ENCODE peak calls at places on chromosome X, in nine cellular contexts. One of them, this sample, is unnamed.

GRCh38 chrX:129665916-129666644 is 11.3 kb upstream of the APLN start:
- DNase-seq in CD4-positive, alpha-beta memory T cell: no peak
- DNase-seq in M059J: peak; percentile 95
- DNase-seq in amniotic epithelial cell: peak; percentile 65
- DNase-seq in endodermal cell: peak; percentile 73
- DNase-seq in T-helper 2 cell: no peak
- DNase-seq in A172: peak; percentile 73
- DNase-seq in posterior vena cava: no peak
- DNase-seq in memory B cell: no peak
- DNase-seq in this sample: peak; percentile 65

GRCh38 chrX:115068896-115069295 is 51.5 kb upstream of the IL13RA2 start:
- DNase-seq in CD4-positive, alpha-beta memory T cell: no peak
- DNase-seq in M059J: no peak
- DNase-seq in amniotic epithelial cell: no peak
- DNase-seq in endodermal cell: no peak
- DNase-seq in T-helper 2 cell: no peak
- DNase-seq in A172: no peak
- DNase-seq in posterior vena cava: peak; percentile 74
- DNase-seq in memory B cell: no peak
- DNase-seq in this sample: peak; percentile 8

GRCh38 chrX:57282568-57282967 is 3.9 kb upstream of the FAAH2 start:
- DNase-seq in CD4-positive, alpha-beta memory T cell: peak; percentile 51
- DNase-seq in M059J: peak; percentile 0
- DNase-seq in amniotic epithelial cell: no peak
- DNase-seq in endodermal cell: no peak
- DNase-seq in T-helper 2 cell: no peak
- DNase-seq in A172: no peak
- DNase-seq in posterior vena cava: no peak
- DNase-seq in memory B cell: no peak
- DNase-seq in this sample: no peak

GRCh38 chrX:79300821-79301220 is 66.3 kb downstream of the ITM2A start:
- DNase-seq in CD4-positive, alpha-beta memory T cell: no peak
- DNase-seq in M059J: no peak
- DNase-seq in amniotic epithelial cell: no peak
- DNase-seq in endodermal cell: no peak
- DNase-seq in T-helper 2 cell: no peak
- DNase-seq in A172: no peak
- DNase-seq in posterior vena cava: no peak
- DNase-seq in memory B cell: no peak
- DNase-seq in this sample: no peak

GRCh38 chrX:140765043-140765784 is 55.7 kb downstream of the LINC00632 start:
- DNase-seq in CD4-positive, alpha-beta memory T cell: no peak
- DNase-seq in M059J: peak; percentile 50
- DNase-seq in amniotic epithelial cell: peak; percentile 56
- DNase-seq in endodermal cell: peak; percentile 61
- DNase-seq in T-helper 2 cell: no peak
- DNase-seq in A172: no peak
- DNase-seq in posterior vena cava: no peak
- DNase-seq in memory B cell: no peak
- DNase-seq in this sample: peak; percentile 8

GRCh38 chrX:137748827-137749226 is 182.9 kb downstream of the ZIC3 start:
- DNase-seq in CD4-positive, alpha-beta memory T cell: no peak
- DNase-seq in M059J: no peak
- DNase-seq in amniotic epithelial cell: no peak
- DNase-seq in endodermal cell: peak; percentile 51
- DNase-seq in T-helper 2 cell: no peak
- DNase-seq in A172: no peak
- DNase-seq in posterior vena cava: no peak
- DNase-seq in memory B cell: no peak
- DNase-seq in this sample: no peak

GRCh38 chrX:9865804-9866471 is 79.7 kb downstream of the SHROOM2 start:
- DNase-seq in CD4-positive, alpha-beta memory T cell: no peak
- DNase-seq in M059J: peak; percentile 32
- DNase-seq in amniotic epithelial cell: peak; percentile 72
- DNase-seq in endodermal cell: no peak
- DNase-seq in T-helper 2 cell: no peak
- DNase-seq in A172: peak; percentile 68
- DNase-seq in posterior vena cava: no peak
- DNase-seq in memory B cell: no peak
- DNase-seq in this sample: peak; percentile 66

GRCh38 chrX:145825896-145826295 is 8.3 kb downstream of the SLITRK2 start:
- DNase-seq in CD4-positive, alpha-beta memory T cell: no peak
- DNase-seq in M059J: peak; percentile 7
- DNase-seq in amniotic epithelial cell: no peak
- DNase-seq in endodermal cell: peak; percentile 44
- DNase-seq in T-helper 2 cell: no peak
- DNase-seq in A172: peak; percentile 3
- DNase-seq in posterior vena cava: no peak
- DNase-seq in memory B cell: no peak
- DNase-seq in this sample: peak; percentile 15

GRCh38 chrX:43225626-43226328 is 430.3 kb upstream of the MAOA start:
- DNase-seq in CD4-positive, alpha-beta memory T cell: no peak
- DNase-seq in M059J: no peak
- DNase-seq in amniotic epithelial cell: no peak
- DNase-seq in endodermal cell: no peak
- DNase-seq in T-helper 2 cell: no peak
- DNase-seq in A172: no peak
- DNase-seq in posterior vena cava: no peak
- DNase-seq in memory B cell: no peak
- DNase-seq in this sample: no peak

GRCh38 chrX:101206471-101206870 is 13.1 kb upstream of the DRP2 start:
- DNase-seq in CD4-positive, alpha-beta memory T cell: peak; percentile 9
- DNase-seq in M059J: peak; percentile 60
- DNase-seq in amniotic epithelial cell: peak; percentile 61
- DNase-seq in endodermal cell: no peak
- DNase-seq in T-helper 2 cell: no peak
- DNase-seq in A172: peak; percentile 11
- DNase-seq in posterior vena cava: no peak
- DNase-seq in memory B cell: no peak
- DNase-seq in this sample: peak; percentile 28

GRCh38 chrX:107710617-107711391 is 64.8 kb downstream of the TSC22D3 start:
- DNase-seq in CD4-positive, alpha-beta memory T cell: peak; percentile 93
- DNase-seq in M059J: peak; percentile 98
- DNase-seq in amniotic epithelial cell: peak; percentile 98
- DNase-seq in endodermal cell: peak; percentile 73
- DNase-seq in T-helper 2 cell: peak; percentile 38
- DNase-seq in A172: peak; percentile 54
- DNase-seq in posterior vena cava: no peak
- DNase-seq in memory B cell: peak; percentile 59
- DNase-seq in this sample: peak; percentile 44

GRCh38 chrX:147800663-147801062 is 111.1 kb upstream of the FMR1 start:
- DNase-seq in CD4-positive, alpha-beta memory T cell: no peak
- DNase-seq in M059J: no peak
- DNase-seq in amniotic epithelial cell: no peak
- DNase-seq in endodermal cell: no peak
- DNase-seq in T-helper 2 cell: no peak
- DNase-seq in A172: no peak
- DNase-seq in posterior vena cava: no peak
- DNase-seq in memory B cell: no peak
- DNase-seq in this sample: no peak

GRCh38 chrX:16992902-16993301 is 46.4 kb downstream of the REPS2 start:
- DNase-seq in CD4-positive, alpha-beta memory T cell: no peak
- DNase-seq in M059J: no peak
- DNase-seq in amniotic epithelial cell: no peak
- DNase-seq in endodermal cell: no peak
- DNase-seq in T-helper 2 cell: no peak
- DNase-seq in A172: no peak
- DNase-seq in posterior vena cava: no peak
- DNase-seq in memory B cell: no peak
- DNase-seq in this sample: no peak

GRCh38 chrX:112211459-112211858 is 128.9 kb upstream of the TRPC5 start:
- DNase-seq in CD4-positive, alpha-beta memory T cell: no peak
- DNase-seq in M059J: peak; percentile 82
- DNase-seq in amniotic epithelial cell: no peak
- DNase-seq in endodermal cell: no peak
- DNase-seq in T-helper 2 cell: no peak
- DNase-seq in A172: no peak
- DNase-seq in posterior vena cava: no peak
- DNase-seq in memory B cell: no peak
- DNase-seq in this sample: no peak

GRCh38 chrX:70423937-70424336 is 823 bp downstream of the GDPD2 start:
- DNase-seq in CD4-positive, alpha-beta memory T cell: no peak
- DNase-seq in M059J: no peak
- DNase-seq in amniotic epithelial cell: no peak
- DNase-seq in endodermal cell: no peak
- DNase-seq in T-helper 2 cell: no peak
- DNase-seq in A172: no peak
- DNase-seq in posterior vena cava: no peak
- DNase-seq in memory B cell: no peak
- DNase-seq in this sample: no peak

GRCh38 chrX:46831620-46832327 is 5.1 kb upstream of the RP2 start:
- DNase-seq in CD4-positive, alpha-beta memory T cell: no peak
- DNase-seq in M059J: peak; percentile 53
- DNase-seq in amniotic epithelial cell: no peak
- DNase-seq in endodermal cell: no peak
- DNase-seq in T-helper 2 cell: no peak
- DNase-seq in A172: peak; percentile 1
- DNase-seq in posterior vena cava: no peak
- DNase-seq in memory B cell: no peak
- DNase-seq in this sample: no peak

GRCh38 chrX:105314468-105314867 is 94.0 kb upstream of the TEX13A start:
- DNase-seq in CD4-positive, alpha-beta memory T cell: no peak
- DNase-seq in M059J: no peak
- DNase-seq in amniotic epithelial cell: peak; percentile 69
- DNase-seq in endodermal cell: no peak
- DNase-seq in T-helper 2 cell: no peak
- DNase-seq in A172: no peak
- DNase-seq in posterior vena cava: no peak
- DNase-seq in memory B cell: no peak
- DNase-seq in this sample: no peak

GRCh38 chrX:49291615-49292337 is 11.7 kb upstream of the GAGE10 start:
- DNase-seq in CD4-positive, alpha-beta memory T cell: peak; percentile 56
- DNase-seq in M059J: peak; percentile 53
- DNase-seq in amniotic epithelial cell: peak; percentile 41
- DNase-seq in endodermal cell: peak; percentile 92
- DNase-seq in T-helper 2 cell: peak; percentile 49
- DNase-seq in A172: peak; percentile 47
- DNase-seq in posterior vena cava: peak; percentile 85
- DNase-seq in memory B cell: peak; percentile 53
- DNase-seq in this sample: peak; percentile 64

GRCh38 chrX:31845003-31845402 is 773.2 kb upstream of the FTHL17 start:
- DNase-seq in CD4-positive, alpha-beta memory T cell: no peak
- DNase-seq in M059J: no peak
- DNase-seq in amniotic epithelial cell: no peak
- DNase-seq in endodermal cell: no peak
- DNase-seq in T-helper 2 cell: no peak
- DNase-seq in A172: peak; percentile 11
- DNase-seq in posterior vena cava: no peak
- DNase-seq in memory B cell: no peak
- DNase-seq in this sample: no peak

GRCh38 chrX:139298437-139298836 is 232.1 kb upstream of the F9 start:
- DNase-seq in CD4-positive, alpha-beta memory T cell: no peak
- DNase-seq in M059J: no peak
- DNase-seq in amniotic epithelial cell: no peak
- DNase-seq in endodermal cell: no peak
- DNase-seq in T-helper 2 cell: no peak
- DNase-seq in A172: no peak
- DNase-seq in posterior vena cava: no peak
- DNase-seq in memory B cell: no peak
- DNase-seq in this sample: no peak

GRCh38 chrX:143754183-143754582 is 33.6 kb upstream of the SPANXN2 start:
- DNase-seq in CD4-positive, alpha-beta memory T cell: no peak
- DNase-seq in M059J: no peak
- DNase-seq in amniotic epithelial cell: no peak
- DNase-seq in endodermal cell: no peak
- DNase-seq in T-helper 2 cell: no peak
- DNase-seq in A172: no peak
- DNase-seq in posterior vena cava: no peak
- DNase-seq in memory B cell: no peak
- DNase-seq in this sample: no peak

GRCh38 chrX:154751121-154751668 is 318 bp upstream of the GAB3 start:
- DNase-seq in CD4-positive, alpha-beta memory T cell: no peak
- DNase-seq in M059J: no peak
- DNase-seq in amniotic epithelial cell: no peak
- DNase-seq in endodermal cell: peak; percentile 46
- DNase-seq in T-helper 2 cell: peak; percentile 20
- DNase-seq in A172: no peak
- DNase-seq in posterior vena cava: no peak
- DNase-seq in memory B cell: no peak
- DNase-seq in this sample: no peak

GRCh38 chrX:151346931-151347543 is 50.0 kb upstream of the VMA21 start:
- DNase-seq in CD4-positive, alpha-beta memory T cell: no peak
- DNase-seq in M059J: no peak
- DNase-seq in amniotic epithelial cell: no peak
- DNase-seq in endodermal cell: no peak
- DNase-seq in T-helper 2 cell: no peak
- DNase-seq in A172: no peak
- DNase-seq in posterior vena cava: no peak
- DNase-seq in memory B cell: no peak
- DNase-seq in this sample: no peak

GRCh38 chrX:129359269-129359668 is 164.0 kb downstream of the SMARCA1 start:
- DNase-seq in CD4-positive, alpha-beta memory T cell: no peak
- DNase-seq in M059J: peak; percentile 46
- DNase-seq in amniotic epithelial cell: peak; percentile 1
- DNase-seq in endodermal cell: no peak
- DNase-seq in T-helper 2 cell: no peak
- DNase-seq in A172: peak; percentile 8
- DNase-seq in posterior vena cava: no peak
- DNase-seq in memory B cell: no peak
- DNase-seq in this sample: no peak

GRCh38 chrX:63434665-63435064 is 83.5 kb upstream of the SPIN4 start:
- DNase-seq in CD4-positive, alpha-beta memory T cell: no peak
- DNase-seq in M059J: peak; percentile 94
- DNase-seq in amniotic epithelial cell: peak; percentile 83
- DNase-seq in endodermal cell: peak; percentile 53
- DNase-seq in T-helper 2 cell: no peak
- DNase-seq in A172: peak; percentile 76
- DNase-seq in posterior vena cava: no peak
- DNase-seq in memory B cell: no peak
- DNase-seq in this sample: no peak

GRCh38 chrX:20461576-20461975 is 194.9 kb upstream of the RPS6KA3 start:
- DNase-seq in CD4-positive, alpha-beta memory T cell: no peak
- DNase-seq in M059J: peak; percentile 81
- DNase-seq in amniotic epithelial cell: peak; percentile 56
- DNase-seq in endodermal cell: no peak
- DNase-seq in T-helper 2 cell: no peak
- DNase-seq in A172: peak; percentile 54
- DNase-seq in posterior vena cava: no peak
- DNase-seq in memory B cell: no peak
- DNase-seq in this sample: no peak

GRCh38 chrX:10110316-10110932 is 46.4 kb upstream of the CLCN4 start:
- DNase-seq in CD4-positive, alpha-beta memory T cell: no peak
- DNase-seq in M059J: no peak
- DNase-seq in amniotic epithelial cell: no peak
- DNase-seq in endodermal cell: no peak
- DNase-seq in T-helper 2 cell: no peak
- DNase-seq in A172: no peak
- DNase-seq in posterior vena cava: no peak
- DNase-seq in memory B cell: no peak
- DNase-seq in this sample: no peak

GRCh38 chrX:100289159-100289558 is 120.9 kb downstream of the PCDH19 start:
- DNase-seq in CD4-positive, alpha-beta memory T cell: no peak
- DNase-seq in M059J: no peak
- DNase-seq in amniotic epithelial cell: no peak
- DNase-seq in endodermal cell: no peak
- DNase-seq in T-helper 2 cell: no peak
- DNase-seq in A172: no peak
- DNase-seq in posterior vena cava: no peak
- DNase-seq in memory B cell: no peak
- DNase-seq in this sample: no peak

GRCh38 chrX:48737940-48738339 is 23.6 kb upstream of the GLOD5 start:
- DNase-seq in CD4-positive, alpha-beta memory T cell: no peak
- DNase-seq in M059J: no peak
- DNase-seq in amniotic epithelial cell: no peak
- DNase-seq in endodermal cell: no peak
- DNase-seq in T-helper 2 cell: no peak
- DNase-seq in A172: no peak
- DNase-seq in posterior vena cava: no peak
- DNase-seq in memory B cell: no peak
- DNase-seq in this sample: no peak

GRCh38 chrX:126165721-126166401 is at the start of gene DCAF12L2:
- DNase-seq in CD4-positive, alpha-beta memory T cell: no peak
- DNase-seq in M059J: no peak
- DNase-seq in amniotic epithelial cell: no peak
- DNase-seq in endodermal cell: peak; percentile 74
- DNase-seq in T-helper 2 cell: no peak
- DNase-seq in A172: no peak
- DNase-seq in posterior vena cava: peak; percentile 76
- DNase-seq in memory B cell: no peak
- DNase-seq in this sample: peak; percentile 60

GRCh38 chrX:24229967-24230366 is 80.4 kb downstream of the ZFX start:
- DNase-seq in CD4-positive, alpha-beta memory T cell: no peak
- DNase-seq in M059J: no peak
- DNase-seq in amniotic epithelial cell: peak; percentile 39
- DNase-seq in endodermal cell: no peak
- DNase-seq in T-helper 2 cell: no peak
- DNase-seq in A172: no peak
- DNase-seq in posterior vena cava: no peak
- DNase-seq in memory B cell: no peak
- DNase-seq in this sample: no peak

This sample was measured in H7.